ENCODE peak calls at places on chromosomes 11 and 22, in ten cellular contexts. D is hypothalamus; P is Peyer's patch; Z is DND-41; U is H4; T is activated naive CD8-positive, alpha-beta T cell treated with anti-CD3 and anti-CD28 coated beads, Interleukin-2, amount 50 U/mL, for 24 hours; V is Right ventricle myocardium superior; X is HCT116; H is LNCaP clone FGC; Y is H7. C is an unnamed sample.

GRCh38 chr22:39175127-39176066 is 22.9 kb upstream of the CBX7 start:
- DNase-seq in D (no peak), P (no peak), Z (no peak), U (no peak), T (no peak), V (no peak), X (no peak), H (no peak), Y (peak), C (no peak)

GRCh38 chr22:23591846-23592245 is 11.8 kb upstream of the IGLL1 start:
- DNase-seq in D (no peak), P (no peak), Z (no peak), U (no peak), T (no peak), V (no peak), X (no peak), H (no peak), Y (peak), C (no peak)

GRCh38 chr11:95534809-95535208 is 254.8 kb downstream of the FAM76B start:
- DNase-seq in D (no peak), P (no peak), Z (no peak), U (no peak), T (no peak), V (no peak), X (no peak), H (no peak), Y (no peak), C (no peak)

GRCh38 chr22:36369922-36370781 is 17.6 kb downstream of the MYH9 start:
- DNase-seq in D (no peak), P (peak), Z (no peak), U (no peak), T (no peak), V (peak), X (no peak), H (no peak), Y (peak), C (peak)

GRCh38 chr11:64415286-64415685 is 56.3 kb downstream of the RPS6KA4 start:
- DNase-seq in D (no peak), P (no peak), Z (no peak), U (no peak), T (no peak), V (no peak), X (no peak), H (no peak), Y (peak), C (no peak)

GRCh38 chr11:8102296-8102915 is 21.4 kb downstream of the TUB start:
- DNase-seq in D (no peak), P (no peak), Z (no peak), U (no peak), T (no peak), V (no peak), X (no peak), H (no peak), Y (no peak), C (no peak)

GRCh38 chr11:12854829-12855228 is 154.3 kb upstream of the RASSF10 start:
- DNase-seq in D (no peak), P (no peak), Z (no peak), U (no peak), T (no peak), V (no peak), X (no peak), H (no peak), Y (no peak), C (no peak)

GRCh38 chr22:49026476-49027121 is 801.1 kb downstream of the BRD1 start:
- DNase-seq in D (no peak), P (no peak), Z (no peak), U (no peak), T (peak), V (no peak), X (no peak), H (no peak), Y (peak), C (no peak)

GRCh38 chr11:4181780-4182721 is 87.5 kb downstream of the RRM1 start:
- DNase-seq in D (no peak), P (peak), Z (peak), U (peak), T (peak), V (peak), X (peak), H (peak), Y (peak), C (no peak)

GRCh38 chr11:69052343-69053168 is 3.8 kb downstream of the TPCN2 start:
- DNase-seq in D (no peak), P (no peak), Z (no peak), U (no peak), T (no peak), V (no peak), X (no peak), H (no peak), Y (peak), C (no peak)

GRCh38 chr11:116828632-116829524 is 829 bp upstream of the APOC3 start:
- DNase-seq in D (no peak), P (peak), Z (no peak), U (no peak), T (no peak), V (no peak), X (no peak), H (no peak), Y (peak), C (no peak)

GRCh38 chr22:44365196-44365802 is 52.5 kb upstream of the SHISAL1 start:
- DNase-seq in D (no peak), P (no peak), Z (no peak), U (no peak), T (no peak), V (peak), X (no peak), H (no peak), Y (no peak), C (peak)

GRCh38 chr11:32426192-32426591 is 9.1 kb downstream of the WT1 start:
- DNase-seq in D (no peak), P (no peak), Z (no peak), U (no peak), T (no peak), V (no peak), X (no peak), H (no peak), Y (peak), C (no peak)

GRCh38 chr11:18540207-18541009 is 13.7 kb upstream of the TSG101 start:
- DNase-seq in D (no peak), P (no peak), Z (no peak), U (peak), T (no peak), V (no peak), X (no peak), H (peak), Y (peak), C (no peak)

GRCh38 chr11:129625930-129626329 is 189.7 kb upstream of the TMEM45B start:
- DNase-seq in D (no peak), P (no peak), Z (no peak), U (no peak), T (no peak), V (no peak), X (no peak), H (no peak), Y (no peak), C (no peak)

GRCh38 chr11:367956-368413 is 1.3 kb upstream of the B4GALNT4 start:
- DNase-seq in D (no peak), P (no peak), Z (no peak), U (no peak), T (no peak), V (no peak), X (no peak), H (no peak), Y (peak), C (no peak)

GRCh38 chr11:44861829-44862545 is 88.7 kb downstream of the TP53I11 start:
- DNase-seq in D (no peak), P (peak), Z (peak), U (peak), T (peak), V (peak), X (peak), H (no peak), Y (peak), C (peak)

GRCh38 chr11:5737091-5737490 is 843 bp downstream of the OR56B1 start:
- DNase-seq in D (no peak), P (no peak), Z (no peak), U (no peak), T (no peak), V (no peak), X (no peak), H (no peak), Y (no peak), C (no peak)

GRCh38 chr11:95698939-95699562 is 90.5 kb downstream of the FAM76B start:
- DNase-seq in D (no peak), P (no peak), Z (no peak), U (no peak), T (no peak), V (no peak), X (no peak), H (no peak), Y (no peak), C (no peak)

C was measured in uterus.